ENCODE peak calls at places on chromosomes 1 and 21, in four cellular contexts. R is GM12878, Q is K562, P is HepG2. B is an unnamed sample.

GRCh38 chr1:35340519-35340918 is 72.0 kb downstream of the ZMYM4 start:
- DNase-seq in P (no peak), Q (no peak), R (no peak), B (peak)

GRCh38 chr21:31446206-31446900 is 102.3 kb upstream of the TIAM1 start:
- DNase-seq in P (no peak), R (no peak), Q (no peak), B (no peak)

GRCh38 chr1:71357708-71358107 is 276.9 kb upstream of the ZRANB2 start:
- DNase-seq in P (no peak), R (no peak), Q (peak), B (peak)

GRCh38 chr1:44700573-44700972 is 26.1 kb downstream of the ARMH1 start:
- DNase-seq in R (no peak), Q (no peak), P (peak), B (no peak)

GRCh38 chr1:33327587-33328325 is 6.9 kb upstream of the A3GALT2 start:
- DNase-seq in R (no peak), P (no peak), Q (no peak), B (no peak)

GRCh38 chr1:190479537-190479936 is 1.9 kb upstream of the BRINP3 start:
- DNase-seq in Q (no peak), P (no peak), R (no peak), B (no peak)

GRCh38 chr1:72037745-72038343 is 244.5 kb downstream of the NEGR1 start:
- DNase-seq in Q (peak), R (no peak), P (peak), B (peak)

GRCh38 chr21:31203371-31204054 is 140.5 kb downstream of the TIAM1 start:
- DNase-seq in R (no peak), Q (no peak), P (no peak), B (no peak)

GRCh38 chr1:42679364-42679983 is 2.7 kb upstream of the YBX1 start:
- DNase-seq in P (no peak), R (no peak), Q (no peak), B (no peak)

GRCh38 chr1:20703124-20703756 is 14.6 kb downstream of the KIF17 start:
- DNase-seq in P (no peak), R (no peak), Q (no peak), B (no peak)

GRCh38 chr1:165896277-165896676 is 68.9 kb downstream of the UCK2 start:
- DNase-seq in Q (no peak), R (no peak), P (no peak), B (no peak)

GRCh38 chr1:57788333-57788732 is 364.5 kb upstream of the DAB1 start:
- DNase-seq in Q (no peak), P (no peak), R (no peak), B (no peak)

GRCh38 chr1:30718636-30719405 is 4.6 kb downstream of the MATN1 start:
- DNase-seq in P (peak), Q (no peak), R (peak), B (peak)

GRCh38 chr1:6348511-6349191 is 44.9 kb downstream of the ACOT7 start:
- DNase-seq in Q (no peak), R (no peak), P (no peak), B (no peak)

GRCh38 chr1:94658221-94658620 is 116.7 kb upstream of the F3 start:
- DNase-seq in P (peak), Q (no peak), R (no peak), B (no peak)

GRCh38 chr1:23098463-23099170 is 70.0 kb downstream of the LUZP1 start:
- DNase-seq in R (no peak), Q (peak), P (peak), B (peak)

GRCh38 chr1:2339206-2340085 is 51.9 kb downstream of the MORN1 start:
- DNase-seq in P (no peak), Q (no peak), R (no peak), B (no peak)

GRCh38 chr1:219858980-219859379 is 69.4 kb downstream of the SLC30A10 start:
- DNase-seq in Q (no peak), P (no peak), R (no peak), B (no peak)

GRCh38 chr21:45266518-45267389 is 20.9 kb downstream of the POFUT2 start:
- DNase-seq in Q (no peak), R (no peak), P (no peak), B (no peak)

GRCh38 chr1:181459067-181459466 is 24.2 kb upstream of the CACNA1E start:
- DNase-seq in R (no peak), P (no peak), Q (no peak), B (no peak)

DNA sequence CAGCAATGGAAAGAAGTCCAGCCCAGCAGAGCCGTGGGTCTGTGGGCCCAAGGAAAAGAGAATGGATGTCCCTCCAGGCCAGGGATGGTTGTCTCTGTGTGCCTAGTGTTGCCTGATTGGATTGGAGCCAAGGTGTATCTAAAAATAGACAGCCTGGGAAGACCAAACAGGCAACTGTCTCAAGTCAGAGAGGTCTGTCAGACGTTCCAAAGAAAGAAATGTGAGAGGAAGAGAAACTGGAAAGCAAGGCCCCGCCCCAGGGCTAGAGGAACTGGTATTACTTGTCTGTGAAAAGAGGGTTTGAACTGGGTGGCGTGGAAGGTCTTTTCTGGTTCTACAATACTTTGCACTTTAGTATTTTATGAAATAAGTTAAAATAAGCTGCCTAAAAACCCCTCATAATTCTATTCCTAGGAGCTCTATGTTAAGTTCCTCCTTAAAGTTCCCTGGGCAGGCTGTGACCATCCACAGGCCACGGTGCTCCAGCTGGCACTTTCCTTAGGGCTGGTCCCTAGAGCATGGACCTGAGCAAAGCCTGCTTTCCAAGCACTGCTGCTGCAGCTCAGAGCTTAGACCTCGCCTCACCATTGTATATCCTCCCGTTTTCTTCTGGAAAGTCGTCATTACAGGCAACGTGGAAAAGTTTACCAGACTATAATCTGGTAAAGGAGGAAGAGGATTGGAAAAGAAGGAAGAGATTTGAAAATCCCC is 151.6 kb downstream of the DISC1 start:
- DNase-seq in Q (no peak), R (no peak), P (no peak), B (no peak)
- TF ChIP-seq TCF7 in Q (no peak), R (no peak), P (no peak), B (no peak)

GRCh38 chr1:145959333-145959732 is 1.5 kb upstream of the LIX1L start:
- DNase-seq in R (no peak), P (no peak), Q (no peak), B (no peak)

GRCh38 chr1:145960468-145961108 is 2.8 kb upstream of the LIX1L start:
- DNase-seq in R (no peak), Q (no peak), P (peak), B (peak)

GRCh38 chr1:145958734-145959133 is 917 bp upstream of the LIX1L start:
- DNase-seq in R (no peak), P (no peak), Q (no peak), B (no peak)

GRCh38 chr1:145961109-145961424 is 3.2 kb upstream of the LIX1L start:
- DNase-seq in R (no peak), P (no peak), Q (no peak), B (no peak)

DNA sequence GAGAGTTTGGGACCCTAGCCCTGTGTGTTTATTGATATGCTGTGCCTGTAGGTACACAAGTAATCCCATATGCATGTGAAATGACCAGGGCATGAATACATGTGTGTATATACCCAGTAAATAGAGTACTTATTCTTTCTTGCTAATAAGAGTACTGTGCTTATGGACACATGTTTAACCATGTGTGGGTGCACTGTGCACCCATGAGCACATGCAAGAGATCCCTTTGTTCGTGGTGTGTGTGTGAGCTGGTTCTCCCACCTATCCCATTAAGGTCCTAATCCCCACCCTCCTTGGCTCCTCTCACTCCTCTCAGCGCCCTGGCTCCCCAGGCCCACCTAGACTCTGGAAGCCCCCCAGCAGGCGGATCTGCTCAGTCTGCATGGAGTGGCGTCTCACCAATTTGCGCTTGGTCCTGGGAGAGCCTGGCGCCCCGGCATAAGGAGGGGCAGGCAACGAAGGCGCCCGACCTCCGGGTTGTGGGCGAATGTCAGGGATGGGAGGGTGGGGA is 2.2 kb upstream of the LIX1L start:
- DNase-seq in Q (no peak), R (no peak), P (no peak), B (no peak)
- TF ChIP-seq ETV6 in Q (no peak), R (no peak), P (no peak), B (no peak)

DNA sequence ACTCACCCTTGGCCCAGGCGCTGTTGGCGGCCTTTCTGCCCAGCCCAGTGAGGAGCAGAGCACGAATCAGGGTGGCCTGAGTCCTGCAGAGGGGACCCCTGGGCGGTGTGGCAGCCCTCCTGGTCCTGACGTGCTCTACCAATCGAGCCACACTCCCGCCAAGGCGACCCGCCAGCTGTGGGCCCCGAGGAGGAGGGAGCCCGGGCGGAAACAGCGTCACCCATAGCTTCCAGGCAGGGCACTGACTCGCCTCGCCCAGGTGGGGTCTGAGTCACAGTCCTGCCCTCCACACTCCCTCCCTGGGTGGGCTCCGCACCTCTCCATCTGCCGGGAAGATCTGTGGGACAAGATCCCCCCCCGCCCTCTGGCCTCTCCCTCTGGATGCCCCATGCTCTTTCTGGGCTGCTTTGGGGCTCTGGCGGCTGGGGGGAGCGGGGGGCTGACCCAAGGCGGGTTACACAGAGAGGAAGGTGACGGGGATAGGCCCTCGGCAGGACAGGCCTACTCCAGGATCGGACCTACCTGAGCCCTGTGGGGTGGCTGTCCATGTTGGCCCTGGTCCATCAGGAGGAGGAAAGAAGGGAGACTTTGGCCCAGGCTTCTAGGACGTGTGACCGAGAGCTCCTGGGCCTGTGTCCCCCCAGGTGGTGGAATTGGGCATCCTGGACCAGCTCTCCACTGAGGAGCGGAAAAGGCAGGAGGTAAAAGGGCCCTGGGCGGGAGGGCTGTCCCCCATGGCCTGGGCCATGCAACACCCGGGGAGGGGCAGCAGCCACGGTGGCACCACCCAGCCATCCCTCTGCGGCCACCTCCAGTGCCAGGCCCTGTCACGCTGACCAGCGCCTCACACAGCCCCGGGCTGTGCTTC is 14.0 kb downstream of the ARHGEF16 start:
- DNase-seq in P (no peak), Q (no peak), R (no peak), B (peak)
- TF ChIP-seq TCF7 in P (no peak), Q (no peak), R (no peak), B (no peak)

DNA sequence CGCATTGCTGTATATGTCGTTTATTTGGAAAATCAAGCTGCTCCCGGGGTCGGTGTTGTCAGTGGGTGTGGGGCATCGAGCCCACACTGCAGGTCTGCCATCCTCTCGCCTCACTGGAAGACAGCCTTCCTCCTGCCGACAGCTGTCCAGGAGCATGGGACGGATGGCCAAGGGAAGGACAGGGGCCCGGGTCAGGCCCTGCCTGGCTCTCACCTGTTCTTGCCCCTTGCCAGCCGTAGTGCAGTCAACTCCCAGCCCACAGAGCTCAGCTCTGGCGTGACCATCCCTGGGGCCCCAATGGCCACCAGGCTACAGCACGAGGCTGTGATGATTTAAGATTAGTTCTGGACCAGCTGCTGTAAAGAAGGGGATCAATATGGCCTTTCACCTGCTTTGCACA is 86.9 kb upstream of the ACTL8 start:
- DNase-seq in Q (no peak), P (no peak), R (no peak), B (no peak)
- TF ChIP-seq ETV6 in Q (no peak), P (no peak), R (no peak), B (no peak)

GRCh38 chr1:163055005-163055404 is 14.2 kb upstream of the RGS4 start:
- DNase-seq in R (no peak), P (no peak), Q (no peak), B (no peak)
- TF ChIP-seq TCF7 in R (no peak), P (no peak), Q (no peak), B (no peak)

DNA sequence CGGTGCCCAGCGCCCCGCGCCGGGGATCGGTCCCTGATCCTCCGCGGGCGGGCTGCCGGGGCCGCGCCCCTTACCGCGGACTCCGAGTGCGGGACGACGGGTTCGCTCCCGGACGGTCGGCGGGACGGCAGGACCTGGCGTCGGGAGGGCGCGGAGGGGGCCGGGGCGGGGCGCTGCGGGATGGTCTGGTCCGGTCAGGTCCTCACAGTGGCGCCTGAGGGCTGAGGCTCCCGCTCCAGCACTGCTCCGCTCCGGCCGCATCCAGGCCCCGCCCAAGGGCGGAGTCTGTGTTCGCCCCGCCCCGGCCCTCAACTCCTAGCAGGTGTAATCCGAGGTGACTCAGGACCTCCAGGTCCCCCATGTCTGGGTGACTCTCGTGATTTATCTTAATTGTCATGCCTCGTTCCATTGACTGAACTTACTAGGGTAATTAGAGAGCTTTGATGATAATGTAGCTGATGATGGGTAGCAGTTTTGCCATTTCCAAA is at the start of gene RAB3B:
- DNase-seq in Q (peak), P (peak), R (no peak), B (peak)
- TF ChIP-seq ETV6 in Q (no peak), P (no peak), R (no peak), B (peak)

GRCh38 chr1:12760256-12760795 is 13.2 kb upstream of the PRAMEF12 start:
- DNase-seq in P (peak), R (no peak), Q (peak), B (peak)
- TF ChIP-seq TCF7 in P (no peak), R (no peak), Q (no peak), B (no peak)

B was measured in WTC11.